ENCODE peak calls at places on chromosomes 7 and 10, in eight cellular contexts. S is adrenal gland; Y is effector memory CD4-positive, alpha-beta T cell; Z is mammary epithelial cell; U is osteoblast; G is colonic mucosa; X is small intestine; C is adipocyte. B is an unnamed sample.
A peak's percentile ranks its signal among the peaks of the same experiment; 100 is the strongest.

GRCh38 chr10:69502589-69502988 is 51.3 kb downstream of the TSPAN15 start:
- DNase-seq in C (no peak), Y (no peak), U (no peak), Z (no peak), X (no peak), G (no peak), S (no peak), B (no peak)

GRCh38 chr10:110833234-110833940 is 38.3 kb upstream of the PDCD4 start:
- DNase-seq in Y (no peak), X (no peak), S (no peak), C (no peak), Z (no peak), U (no peak), G (no peak), B (no peak)

GRCh38 chr10:6200588-6201510 is 1.9 kb upstream of the PFKFB3 start:
- DNase-seq in S (peak; percentile 82), G (peak; percentile 56), X (peak; percentile 33), Y (peak; percentile 19), U (peak; percentile 87), Z (peak; percentile 24), C (peak; percentile 65), B (peak; percentile 90)

GRCh38 chr7:31023877-31024276 is 28.2 kb upstream of the ADCYAP1R1 start:
- DNase-seq in S (no peak), X (no peak), U (no peak), Z (no peak), Y (no peak), G (no peak), C (no peak), B (no peak)

GRCh38 chr10:62093863-62094291 is 174.8 kb downstream of the RTKN2 start:
- DNase-seq in G (peak; percentile 16), S (no peak), Y (no peak), X (no peak), C (peak; percentile 74), U (peak; percentile 59), Z (peak; percentile 37), B (no peak)

GRCh38 chr10:77188000-77188395 is 449.6 kb downstream of the KCNMA1 start:
- DNase-seq in Y (no peak), G (no peak), S (no peak), U (no peak), Z (no peak), C (no peak), X (no peak), B (no peak)

GRCh38 chr10:124543146-124543545 is 81.5 kb downstream of the LHPP start:
- DNase-seq in X (no peak), S (no peak), C (no peak), U (no peak), Y (no peak), G (no peak), Z (no peak), B (no peak)

GRCh38 chr10:5679606-5680005 is 5.0 kb upstream of the TASOR2 start:
- DNase-seq in C (no peak), G (no peak), S (no peak), U (peak; percentile 83), Y (no peak), Z (peak; percentile 46), X (no peak), B (no peak)

GRCh38 chr10:124699471-124700292 is 44.5 kb downstream of the FAM53B start:
- DNase-seq in Y (no peak), C (no peak), G (no peak), S (no peak), X (no peak), U (peak; percentile 58), Z (no peak), B (no peak)

GRCh38 chr10:36441557-36441956 is 683.8 kb upstream of the ANKRD30A start:
- DNase-seq in X (no peak), S (no peak), Y (no peak), U (no peak), G (no peak), Z (no peak), C (no peak), B (no peak)

GRCh38 chr7:148773344-148773743 is 74.6 kb downstream of the CUL1 start:
- DNase-seq in Z (no peak), Y (no peak), U (no peak), G (no peak), X (peak; percentile 38), S (no peak), C (no peak), B (no peak)

GRCh38 chr10:5125315-5126044 is 31.3 kb downstream of the AKR1C3 start:
- DNase-seq in Z (peak; percentile 19), S (no peak), C (no peak), U (no peak), X (no peak), Y (no peak), G (no peak), B (peak; percentile 55)

GRCh38 chr10:29630205-29631048 is 4.3 kb downstream of the SVIL start:
- DNase-seq in S (no peak), G (peak; percentile 45), U (no peak), Y (no peak), C (no peak), X (peak; percentile 37), Z (peak; percentile 93), B (peak; percentile 46)

GRCh38 chr7:604884-605531 is 85.4 kb upstream of the PDGFA start:
- DNase-seq in G (no peak), C (no peak), Y (no peak), Z (no peak), S (no peak), X (no peak), U (no peak), B (no peak)

GRCh38 chr10:11667756-11668155 is 56.3 kb upstream of the USP6NL start:
- DNase-seq in G (no peak), U (no peak), C (no peak), S (no peak), X (no peak), Y (no peak), Z (no peak), B (no peak)

GRCh38 chr10:11668847-11669610 is 57.6 kb upstream of the USP6NL start:
- DNase-seq in C (no peak), X (no peak), S (no peak), Y (no peak), Z (no peak), G (no peak), U (no peak), B (no peak)

GRCh38 chr10:11658801-11659368 is 47.4 kb upstream of the USP6NL start:
- DNase-seq in S (no peak), Z (no peak), U (no peak), G (no peak), Y (no peak), C (no peak), X (no peak), B (no peak)

GRCh38 chr10:11661441-11661840 is 50.0 kb upstream of the USP6NL start:
- DNase-seq in Z (no peak), Y (no peak), G (no peak), X (no peak), S (no peak), C (no peak), U (no peak), B (no peak)

GRCh38 chr10:11663763-11664555 is 52.5 kb upstream of the USP6NL start:
- DNase-seq in X (peak; percentile 51), Z (no peak), Y (no peak), S (no peak), U (peak; percentile 62), G (peak; percentile 52), C (no peak), B (no peak)
- H3K4me1 ChIP-seq in X (no peaks in the 10 kb centered on the region), Z (peaks cover 6% of the 10 kb centered on the region), Y (no peaks in the 10 kb centered on the region), S (no peaks in the 10 kb centered on the region), U (no peaks in the 10 kb centered on the region), G (no peaks in the 10 kb centered on the region), C (peaks cover 5% of the 10 kb centered on the region), B (no peaks in the 10 kb centered on the region)

DNA sequence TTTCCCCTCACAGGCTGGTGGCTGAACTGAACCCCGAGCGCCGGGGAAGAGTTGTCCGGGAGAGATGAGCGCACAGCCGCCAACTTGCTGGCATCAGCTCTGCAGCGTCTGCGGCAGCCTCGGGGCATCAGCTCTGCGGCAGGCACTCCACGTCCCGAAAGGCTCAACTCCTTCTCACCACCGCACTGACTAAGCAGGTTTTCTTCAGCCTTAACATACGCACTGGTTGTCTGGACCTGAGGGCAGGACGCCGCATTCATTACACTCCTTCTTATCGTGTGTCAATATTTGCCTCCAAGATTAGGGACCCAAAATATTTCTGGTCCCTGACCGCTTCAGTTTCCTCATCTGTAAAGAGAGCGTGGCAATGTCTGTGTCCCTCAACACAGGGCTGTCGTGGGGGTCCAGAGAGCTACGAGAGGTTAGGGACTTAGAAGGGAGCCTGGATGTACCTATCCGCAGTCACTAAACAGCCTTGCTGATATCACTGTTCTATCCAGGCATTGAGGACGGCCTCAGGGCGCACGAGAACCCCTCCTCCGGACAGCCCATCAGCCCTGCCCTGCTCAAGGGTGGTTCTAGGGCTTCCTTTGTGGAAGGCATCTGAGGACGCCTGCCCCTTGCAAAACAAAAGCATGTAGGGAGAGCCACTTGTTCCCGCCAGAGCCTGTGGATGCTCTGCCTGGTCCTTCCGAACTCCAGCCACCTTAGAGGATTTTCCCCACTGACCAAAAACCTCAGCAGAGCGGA is 42.8 kb upstream of the FIGNL1 start:
- DNase-seq in X (no peak), S (no peak), U (no peak), Y (no peak), G (no peak), Z (peak; percentile 46), C (no peak), B (no peak)
- H3K4me1 ChIP-seq in X (peaks cover 5% of the 10 kb centered on the region), S (peaks cover 49% of the 10 kb centered on the region), U (peaks cover 11% of the 10 kb centered on the region), Y (no peaks in the 10 kb centered on the region), G (no peaks in the 10 kb centered on the region), Z (peaks cover 9% of the 10 kb centered on the region), C (peaks cover 28% of the 10 kb centered on the region), B (peaks cover 22% of the 10 kb centered on the region)

DNA sequence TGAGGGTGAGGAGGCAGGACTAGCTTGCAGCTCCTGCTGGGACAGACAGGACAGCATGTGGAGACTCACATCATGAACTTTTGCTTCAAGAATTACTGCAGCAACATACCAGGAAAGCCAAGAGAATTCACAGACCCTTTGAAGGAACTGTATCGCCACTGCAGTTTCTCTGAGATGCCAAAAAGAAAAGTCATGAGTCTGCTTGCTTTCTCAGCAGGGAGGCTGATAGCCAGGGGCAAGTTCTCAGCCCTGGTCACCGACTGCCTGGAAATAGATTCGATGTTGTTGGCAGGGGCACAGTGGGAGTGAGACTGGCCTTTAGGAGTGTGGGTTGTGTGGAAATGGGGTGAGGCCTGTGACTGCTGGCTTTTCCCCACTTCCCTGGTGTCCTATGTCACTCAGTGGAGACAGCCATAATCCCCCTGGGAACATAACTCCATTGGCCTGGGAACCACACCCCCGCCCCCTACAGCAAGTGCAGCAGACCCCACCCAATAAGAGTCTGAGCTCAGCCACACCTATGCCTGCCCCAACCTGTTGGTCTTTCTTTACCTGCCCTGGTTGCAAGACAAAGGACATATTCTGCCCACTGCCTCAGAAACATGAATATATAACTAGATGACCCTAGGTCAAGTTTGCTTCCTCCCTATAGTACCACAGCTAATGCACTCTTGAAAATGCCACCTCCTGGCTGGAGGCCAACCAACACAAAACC is 1.6 kb upstream of the SAMD9 start:
- DNase-seq in G (no peak), U (no peak), Z (peak; percentile 56), X (no peak), S (no peak), Y (no peak), C (peak; percentile 46), B (no peak)
- H3K4me1 ChIP-seq in G (no peaks in the 10 kb centered on the region), U (peaks cover 27% of the 10 kb centered on the region), Z (peaks cover 35% of the 10 kb centered on the region), X (peaks cover 3% of the 10 kb centered on the region), S (peaks cover 21% of the 10 kb centered on the region), Y (peaks cover 14% of the 10 kb centered on the region), C (peaks cover 22% of the 10 kb centered on the region), B (peaks cover 4% of the 10 kb centered on the region)

DNA sequence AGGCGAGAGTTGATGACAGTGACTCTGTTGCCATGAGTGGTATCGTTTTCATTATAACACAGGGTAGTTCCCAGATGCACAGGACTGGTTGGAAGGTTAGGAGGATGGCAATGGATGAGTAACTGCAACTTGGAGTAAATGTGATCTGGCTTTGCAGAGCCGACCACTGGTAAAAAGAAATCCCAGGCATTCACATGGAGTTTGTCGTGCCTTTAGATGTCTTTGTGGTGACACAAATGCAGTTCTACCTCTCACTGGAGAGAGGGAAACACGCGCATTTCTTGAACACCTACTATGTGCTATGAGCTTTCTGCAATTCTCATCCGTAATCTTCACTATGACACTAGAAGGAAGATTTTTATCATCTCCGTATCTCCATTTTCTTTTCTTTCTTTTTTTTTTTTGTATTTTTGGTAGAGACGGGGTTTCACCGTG is 1.7 kb upstream of the MNX1 start:
- DNase-seq in S (no peak), C (no peak), Y (no peak), X (no peak), G (no peak), Z (no peak), U (no peak), B (no peak)
- H3K4me1 ChIP-seq in S (no peaks in the 10 kb centered on the region), C (no peaks in the 10 kb centered on the region), Y (peaks cover 19% of the 10 kb centered on the region), X (peaks cover 2% of the 10 kb centered on the region), G (peaks cover 8% of the 10 kb centered on the region), Z (peaks cover 19% of the 10 kb centered on the region), U (no peaks in the 10 kb centered on the region), B (peaks cover 4% of the 10 kb centered on the region)

B was measured in gastrocnemius medialis.